ENCODE peak calls at places on chromosomes 3 and 15, in seven cellular contexts. N is BJ, C is endothelial cell, T is fibroblast of lung, G is WTC11, U is nephron progenitor cell, Y is psoas muscle. A is an unnamed sample.

GRCh38 chr3:107450254-107450653 is 72.5 kb upstream of the BBX start:
- DNase-seq in C (no peak), Y (no peak), T (no peak), G (no peak), N (no peak), U (no peak), A (peak)

GRCh38 chr15:63843901-63844317 is 10.2 kb upstream of the HERC1 start:
- DNase-seq in T (no peak), C (no peak), Y (no peak), N (no peak), G (no peak), U (no peak), A (no peak)

GRCh38 chr3:69204315-69204957 is 82.0 kb upstream of the LMOD3 start:
- DNase-seq in T (no peak), U (no peak), Y (no peak), G (no peak), N (no peak), C (no peak), A (peak)

GRCh38 chr3:79976466-79976865 is 208.7 kb upstream of the ROBO1 start:
- DNase-seq in C (no peak), N (no peak), Y (no peak), G (no peak), U (no peak), T (no peak), A (no peak)

GRCh38 chr3:196627043-196627442 is 12.5 kb upstream of the NRROS start:
- DNase-seq in C (no peak), T (no peak), G (no peak), N (no peak), U (no peak), Y (no peak), A (peak)

GRCh38 chr3:192825657-192826200 is 91.9 kb downstream of the MB21D2 start:
- DNase-seq in N (no peak), U (no peak), Y (no peak), T (peak), C (no peak), G (no peak), A (no peak)

GRCh38 chr3:183117046-183117445 is 17.8 kb upstream of the MCCC1 start:
- DNase-seq in U (no peak), T (no peak), C (no peak), G (no peak), N (no peak), Y (no peak), A (no peak)

GRCh38 chr3:52248165-52248541 is 2.6 kb downstream of the PPM1M start:
- DNase-seq in N (no peak), G (no peak), U (no peak), C (no peak), T (no peak), Y (no peak), A (no peak)

GRCh38 chr3:109773006-109773405 is 435.7 kb upstream of the DPPA4 start:
- DNase-seq in Y (no peak), T (peak), G (no peak), C (no peak), U (no peak), N (no peak), A (no peak)

GRCh38 chr3:142240708-142241107 is 15.3 kb upstream of the GK5 start:
- DNase-seq in Y (no peak), N (no peak), T (no peak), C (no peak), G (no peak), U (no peak), A (no peak)

GRCh38 chr3:23235264-23235663 is 32.1 kb downstream of the UBE2E2 start:
- DNase-seq in Y (no peak), G (no peak), T (no peak), C (no peak), U (no peak), N (no peak), A (no peak)

GRCh38 chr15:67127334-67127664 is 61.9 kb downstream of the SMAD3 start:
- DNase-seq in G (no peak), C (no peak), U (no peak), Y (no peak), T (no peak), N (no peak), A (no peak)

GRCh38 chr3:184993394-184993793 is 159.5 kb downstream of the C3orf70 start:
- DNase-seq in Y (no peak), C (no peak), U (no peak), T (no peak), G (no peak), N (no peak), A (no peak)

GRCh38 chr3:127680790-127681189 is 8.0 kb downstream of the ABTB1 start:
- DNase-seq in U (no peak), G (no peak), C (no peak), N (no peak), Y (peak), T (no peak), A (no peak)

GRCh38 chr3:127680146-127680661 is 7.5 kb downstream of the ABTB1 start:
- DNase-seq in G (peak), C (peak), U (no peak), T (no peak), Y (peak), N (no peak), A (no peak)

GRCh38 chr3:127678315-127678599 is 5.5 kb downstream of the ABTB1 start:
- DNase-seq in N (no peak), C (no peak), Y (no peak), U (no peak), T (no peak), G (peak), A (no peak)

GRCh38 chr3:127678611-127679533 is 6.1 kb downstream of the ABTB1 start:
- DNase-seq in C (no peak), G (peak), U (no peak), T (no peak), Y (peak), N (no peak), A (no peak)

DNA sequence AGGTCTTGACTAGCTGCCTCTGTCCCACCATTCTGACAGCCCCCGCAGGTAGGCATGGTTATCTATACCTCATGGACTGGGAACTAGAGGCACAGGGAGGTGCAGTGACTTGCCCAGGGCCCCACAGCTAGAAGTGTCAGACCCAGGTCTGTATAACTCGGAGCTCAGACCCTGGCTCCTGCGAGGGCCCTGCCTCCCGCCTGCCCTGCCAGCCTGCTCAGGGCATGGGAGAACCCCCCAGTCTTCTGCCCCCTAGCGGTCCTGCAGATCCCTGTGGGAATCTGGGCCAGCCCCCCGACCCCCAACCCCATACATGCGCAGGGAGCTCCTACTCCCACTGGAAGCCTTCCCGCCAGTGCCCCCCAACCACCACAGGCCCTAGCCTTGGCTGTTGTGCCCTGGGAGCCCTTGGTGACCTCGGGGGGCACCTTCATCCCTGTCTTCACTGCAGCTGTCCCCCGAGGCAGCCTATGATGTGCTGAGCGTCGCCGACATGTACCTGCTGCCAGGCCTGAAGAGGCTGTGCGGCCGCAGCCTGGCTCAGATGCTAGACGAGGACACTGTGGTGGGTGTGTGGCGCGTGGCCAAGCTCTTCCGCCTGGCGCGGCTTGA is 6.9 kb downstream of the ABTB1 start:
- DNase-seq in T (no peak), G (peak), N (no peak), C (peak), U (no peak), Y (peak), A (no peak)
- TF ChIP-seq CTCF in T (no peak), G (peak), N (peak), C (peak), U (peak), Y (no peak), A (no peak)

GRCh38 chr15:26852980-26853379 is 13.9 kb upstream of the GABRA5 start:
- DNase-seq in C (no peak), G (no peak), N (no peak), U (no peak), Y (no peak), T (no peak), A (no peak)
- TF ChIP-seq CTCF in C (peak), G (no peak), N (no peak), U (no peak), Y (no peak), T (no peak), A (no peak)

GRCh38 chr15:99983894-99984293 is 250.7 kb upstream of the LYSMD4 start:
- DNase-seq in T (no peak), Y (peak), G (peak), U (peak), N (no peak), C (peak), A (no peak)
- TF ChIP-seq CTCF in T (no peak), Y (no peak), G (no peak), U (no peak), N (no peak), C (no peak), A (no peak)

DNA sequence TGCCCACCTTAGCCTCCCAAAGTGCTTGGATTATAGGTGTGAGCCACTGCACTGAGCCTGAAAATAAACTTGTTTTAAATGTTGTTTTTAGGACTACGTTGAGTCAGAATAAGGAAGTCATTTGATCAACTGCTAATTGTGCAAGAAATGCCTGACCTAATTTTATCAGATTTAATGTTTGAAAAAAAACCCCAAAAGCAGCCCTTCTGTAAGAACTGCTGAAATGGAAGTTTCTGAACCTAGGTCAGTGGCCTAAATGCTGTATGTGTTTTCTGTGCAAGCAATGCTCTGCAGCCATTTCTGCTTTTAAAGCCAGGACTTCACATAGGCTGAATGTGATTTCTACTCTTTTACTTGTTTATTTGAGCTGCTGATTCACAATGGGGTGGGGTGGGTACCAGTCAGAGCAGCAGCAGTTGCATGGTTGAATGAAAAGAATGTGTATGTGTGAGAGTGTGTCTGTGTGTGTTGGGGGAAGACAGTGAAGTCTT is 6.6 kb downstream of the GPX1 start:
- DNase-seq in C (no peak), Y (no peak), N (peak), T (peak), G (no peak), U (no peak), A (no peak)
- TF ChIP-seq CTCF in C (no peak), Y (no peak), N (no peak), T (no peak), G (no peak), U (no peak), A (no peak)

GRCh38 chr3:64342940-64343691 is 117.8 kb upstream of the PRICKLE2 start:
- DNase-seq in N (no peak), U (no peak), G (no peak), Y (no peak), C (no peak), T (peak), A (no peak)
- TF ChIP-seq CTCF in N (no peak), U (no peak), G (no peak), Y (no peak), C (no peak), T (no peak), A (no peak)

GRCh38 chr15:84783493-84784251 is 33.5 kb upstream of the ALPK3 start:
- DNase-seq in T (no peak), G (peak), Y (no peak), C (no peak), N (no peak), U (no peak), A (peak)
- TF ChIP-seq CTCF in T (no peak), G (no peak), Y (no peak), C (no peak), N (no peak), U (no peak), A (no peak)

GRCh38 chr15:75655911-75656310 is 8.2 kb downstream of the SNX33 start:
- DNase-seq in U (no peak), T (no peak), C (no peak), Y (peak), G (no peak), N (no peak), A (no peak)

GRCh38 chr15:75651810-75652543 is 4.3 kb downstream of the SNX33 start:
- DNase-seq in G (no peak), U (no peak), N (no peak), T (no peak), Y (peak), C (no peak), A (peak)

GRCh38 chr15:75653347-75653913 is 5.7 kb downstream of the SNX33 start:
- DNase-seq in U (peak), C (no peak), G (no peak), N (no peak), Y (peak), T (no peak), A (no peak)

GRCh38 chr15:75656331-75656730 is 8.6 kb downstream of the SNX33 start:
- DNase-seq in T (no peak), C (no peak), G (no peak), U (no peak), Y (peak), N (no peak), A (no peak)

GRCh38 chr15:75654201-75654907 is 6.6 kb downstream of the SNX33 start:
- DNase-seq in N (no peak), C (no peak), T (no peak), G (no peak), Y (peak), U (no peak), A (no peak)
- TF ChIP-seq CTCF in N (no peak), C (no peak), T (no peak), G (no peak), Y (no peak), U (no peak), A (no peak)

A was measured in activated CD8-positive, alpha-beta T cell treated with anti-CD3 and anti-CD28 coated beads for 36 hours.